ENCODE peak calls at places on chromosomes 11 and 22, in six cellular contexts. O is activated B cell treated with CpG ODN at 0.5 μM for 24 hours, R is epithelial cell of esophagus, J is right lobe of liver, C is fibroblast of lung, D is IMR-90. V is an unnamed sample.
A peak's percentile ranks its signal among the peaks of the same experiment; 100 is the strongest.

GRCh38 chr11:76184551-76184993 is 21.7 kb downstream of the WNT11 start:
- DNase-seq in O (no peak), R (no peak), J (no peak), C (no peak), D (peak; percentile 15), V (no peak)

GRCh38 chr11:65968600-65969482 is 7.3 kb downstream of the SART1 start:
- DNase-seq in O (no peak), R (peak; percentile 33), J (no peak), C (no peak), D (no peak), V (no peak)

GRCh38 chr11:45209904-45210699 is 63.7 kb downstream of the PRDM11 start:
- DNase-seq in O (no peak), R (no peak), J (peak; percentile 64), C (peak; percentile 32), D (peak; percentile 21), V (no peak)

GRCh38 chr11:47857485-47858168 is 9.5 kb upstream of the NUP160 start:
- DNase-seq in O (no peak), R (no peak), J (no peak), C (no peak), D (no peak), V (no peak)

GRCh38 chr11:20450829-20451228 is 63.3 kb downstream of the PRMT3 start:
- DNase-seq in O (no peak), R (no peak), J (no peak), C (no peak), D (no peak), V (no peak)

GRCh38 chr11:16986434-16987204 is 27.6 kb downstream of the PLEKHA7 start:
- DNase-seq in O (no peak), R (no peak), J (peak; percentile 76), C (no peak), D (no peak), V (peak; percentile 52)

GRCh38 chr11:65555693-65556231 is 2.4 kb downstream of the LTBP3 start:
- DNase-seq in O (no peak), R (no peak), J (no peak), C (peak; percentile 90), D (peak; percentile 88), V (no peak)

GRCh38 chr22:50242406-50242949 is 2.3 kb downstream of the TUBGCP6 start:
- DNase-seq in O (no peak), R (no peak), J (no peak), C (no peak), D (no peak), V (no peak)

GRCh38 chr11:100467821-100468508 is 219.1 kb upstream of the ARHGAP42 start:
- DNase-seq in O (no peak), R (no peak), J (no peak), C (no peak), D (no peak), V (no peak)

GRCh38 chr11:58028687-58029411 is 1.9 kb upstream of the OR6Q1 start:
- DNase-seq in O (no peak), R (no peak), J (no peak), C (peak; percentile 66), D (peak; percentile 90), V (no peak)

GRCh38 chr11:70367071-70367470 is 31.3 kb upstream of the CTTN start:
- DNase-seq in O (no peak), R (no peak), J (no peak), C (peak; percentile 65), D (peak; percentile 88), V (no peak)

GRCh38 chr22:44459041-44459440 is 39.0 kb downstream of the RTL6 start:
- DNase-seq in O (no peak), R (no peak), J (no peak), C (no peak), D (no peak), V (no peak)

GRCh38 chr11:86676533-86677154 is 4.2 kb upstream of the ME3 start:
- DNase-seq in O (no peak), R (peak; percentile 59), J (no peak), C (no peak), D (no peak), V (no peak)

GRCh38 chr11:41431784-41432183 is 27.7 kb downstream of the LRRC4C start:
- DNase-seq in O (no peak), R (no peak), J (peak; percentile 43), C (no peak), D (no peak), V (no peak)
- TF ChIP-seq CTCF in O (no peak), R (no peak), J (peak; percentile 67), C (peak; percentile 4), D (peak; percentile 21), V (no peak)

DNA sequence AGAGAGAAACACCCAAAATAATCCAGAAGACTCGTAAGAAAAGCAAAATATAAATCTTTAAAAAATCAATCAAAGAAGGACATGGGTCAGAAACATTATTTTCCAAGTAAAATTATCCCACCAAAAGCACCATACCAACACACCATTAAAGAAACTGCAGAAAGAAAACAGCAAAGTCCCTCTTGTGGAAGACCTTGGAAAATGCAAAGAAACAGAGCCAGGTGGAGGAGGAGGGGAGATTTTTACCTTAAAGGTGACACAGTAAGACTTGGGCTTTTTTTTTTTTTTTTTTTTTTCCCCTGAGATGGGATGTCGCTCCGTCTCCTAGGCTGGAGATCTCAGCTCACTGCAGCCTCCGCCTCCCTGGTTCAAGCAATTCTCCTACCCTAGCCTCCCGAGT is 123.8 kb downstream of the LARGE1 start:
- DNase-seq in O (no peak), R (no peak), J (no peak), C (no peak), D (no peak), V (no peak)
- TF ChIP-seq CTCF in O (no peak), R (no peak), J (no peak), C (no peak), D (no peak), V (no peak)

GRCh38 chr22:19970031-19970478 is 28.4 kb upstream of the TXNRD2 start:
- DNase-seq in O (no peak), R (no peak), J (no peak), C (no peak), D (no peak), V (no peak)
- TF ChIP-seq CTCF in O (no peak), R (no peak), J (no peak), C (no peak), D (no peak), V (no peak)

GRCh38 chr11:119309411-119309810 is 7.5 kb downstream of the MCAM start:
- DNase-seq in O (no peak), R (no peak), J (no peak), C (no peak), D (no peak), V (no peak)

GRCh38 chr11:119306373-119306890 is 10.5 kb downstream of the MCAM start:
- DNase-seq in O (no peak), R (no peak), J (no peak), C (peak; percentile 15), D (peak; percentile 42), V (no peak)

GRCh38 chr11:119305556-119306372 is 11.2 kb downstream of the MCAM start:
- DNase-seq in O (no peak), R (no peak), J (no peak), C (no peak), D (no peak), V (no peak)

GRCh38 chr11:119307974-119308373 is 9.0 kb downstream of the MCAM start:
- DNase-seq in O (no peak), R (no peak), J (no peak), C (no peak), D (no peak), V (no peak)

GRCh38 chr11:119307219-119307618 is 9.7 kb downstream of the MCAM start:
- DNase-seq in O (no peak), R (no peak), J (no peak), C (no peak), D (no peak), V (no peak)
- TF ChIP-seq CTCF in O (no peak), R (no peak), J (no peak), C (no peak), D (peak; percentile 30), V (no peak)

DNA sequence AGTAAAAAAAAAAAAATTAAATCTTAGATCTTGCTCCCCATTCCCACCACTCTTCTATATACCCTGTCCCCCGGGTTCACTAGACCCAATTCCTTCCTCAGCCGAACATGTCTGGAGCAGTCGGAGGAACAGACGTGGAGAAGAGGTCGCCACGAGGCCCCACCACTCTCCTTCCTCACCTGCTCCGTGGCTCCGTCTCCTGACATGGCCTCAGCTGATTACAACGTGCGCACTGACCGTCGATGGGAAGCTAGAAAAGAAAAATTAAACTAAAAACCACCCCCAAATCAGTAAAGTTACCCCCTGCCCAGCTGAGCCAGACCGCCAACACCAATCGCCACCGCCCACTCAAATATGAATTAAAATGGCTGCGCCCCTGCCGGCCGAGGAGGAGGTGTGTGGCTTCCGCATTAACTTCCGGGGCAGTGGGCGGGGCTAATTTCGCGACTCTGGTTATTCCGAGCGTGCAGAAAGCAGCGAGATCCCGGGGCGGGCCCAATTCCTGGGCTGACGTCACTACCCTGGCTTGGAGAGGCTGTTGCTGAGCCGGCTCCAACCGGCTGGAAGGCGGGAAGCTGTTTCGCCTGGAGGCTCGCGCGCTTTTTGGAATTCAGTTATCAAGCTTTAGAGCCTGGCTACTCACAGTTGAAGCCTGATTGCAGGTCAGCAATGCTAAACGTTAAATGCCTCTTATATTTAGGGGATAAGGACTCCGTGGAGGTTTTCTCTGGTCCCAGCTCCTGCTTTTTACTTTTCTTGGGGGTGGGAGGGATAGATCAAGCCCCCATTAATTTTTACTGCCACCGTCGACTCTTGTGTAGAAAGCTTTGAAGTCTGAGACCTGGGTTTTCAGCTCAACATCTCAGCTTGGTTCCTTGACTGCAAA is at the start of gene CSTF3:
- DNase-seq in O (peak; percentile 92), R (peak; percentile 99), J (peak; percentile 100), C (peak; percentile 97), D (peak; percentile 98), V (peak; percentile 92)
- TF ChIP-seq CTCF in O (no peak), R (peak; percentile 47), J (peak; percentile 46), C (peak; percentile 32), D (peak; percentile 42), V (peak; percentile 40)

DNA sequence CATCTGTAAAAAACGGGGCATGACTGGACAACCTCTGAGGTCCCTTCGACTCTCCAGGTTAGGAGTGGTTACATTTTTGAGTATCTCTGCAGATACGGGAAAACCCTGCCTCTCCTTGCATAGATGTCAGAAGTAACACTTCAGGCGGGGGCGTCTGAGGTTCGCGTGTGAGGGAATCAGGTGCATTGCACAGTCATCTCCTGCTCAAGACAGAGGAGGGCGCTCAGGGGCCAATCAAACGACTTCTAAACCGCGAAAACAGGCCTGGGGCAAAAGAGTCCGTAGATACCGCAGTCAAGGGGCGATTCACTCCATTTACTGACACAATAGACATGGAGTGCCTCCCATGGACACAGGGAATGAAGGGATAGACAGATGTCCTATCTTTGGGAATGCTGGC is 31.7 kb downstream of the KIRREL3 start:
- DNase-seq in O (no peak), R (no peak), J (no peak), C (peak; percentile 11), D (peak; percentile 6), V (no peak)
- TF ChIP-seq CTCF in O (no peak), R (no peak), J (no peak), C (no peak), D (no peak), V (no peak)

DNA sequence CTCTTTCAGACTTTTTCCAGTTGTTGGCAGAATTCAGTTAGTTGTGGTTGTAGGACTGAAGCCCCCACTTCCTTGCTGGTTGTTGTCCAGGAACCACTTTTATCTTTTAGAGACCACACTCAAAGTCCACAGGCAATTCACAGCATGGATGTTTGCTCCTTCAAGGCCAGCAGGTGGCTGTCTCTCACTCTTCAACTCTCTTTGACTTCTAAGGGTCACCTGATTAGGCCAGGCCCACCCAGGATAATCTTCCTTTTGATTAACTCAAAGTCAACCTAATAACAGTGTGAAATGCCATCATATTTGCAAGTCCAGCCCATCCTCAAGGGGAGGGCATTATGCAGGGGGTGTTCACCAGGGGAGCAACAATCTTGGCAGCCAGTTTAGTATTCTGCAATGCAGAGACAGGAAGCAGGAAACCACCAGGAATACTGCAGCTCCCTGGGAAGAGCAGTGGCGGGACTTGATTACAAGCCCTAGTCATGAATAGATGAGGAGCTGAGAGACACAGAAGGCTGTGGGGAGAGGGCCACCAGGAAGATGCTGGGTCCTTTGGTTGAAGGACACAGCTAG is 52.4 kb downstream of the LRRC74B start:
- DNase-seq in O (no peak), R (no peak), J (no peak), C (no peak), D (no peak), V (no peak)
- TF ChIP-seq CTCF in O (no peak), R (peak; percentile 0), J (no peak), C (no peak), D (no peak), V (no peak)